ENCODE peak calls at places on chromosomes 16 and 17, in nine cellular contexts. Y is transverse colon, C is tibial nerve, N is H1, O is SK-N-SH, G is ovary, I is GM12878, U is HepG2, F is sigmoid colon. W is an unnamed sample. For H3K36me3, the result is how much of the 10 kb centered on the place peaks cover.

GRCh38 chr17:28710948-28711722 is 553 bp downstream of the PROCA1 start:
- DNase-seq in O (peak), I (peak), F (peak), C (peak), G (peak), U (peak), N (peak), Y (peak), W (peak)

GRCh38 chr17:10352866-10353265 is 19.9 kb downstream of the MYH13 start:
- DNase-seq in U (no peak), O (no peak), Y (no peak), I (no peak), C (no peak), G (no peak), N (no peak), F (no peak), W (no peak)

GRCh38 chr17:17388657-17389496 is 85.7 kb downstream of the NT5M start:
- DNase-seq in C (no peak), G (no peak), O (no peak), F (no peak), U (no peak), Y (no peak), N (no peak), I (no peak), W (no peak)

GRCh38 chr16:58773870-58774269 is 39.8 kb upstream of the GOT2 start:
- DNase-seq in G (no peak), U (peak), F (no peak), I (no peak), C (no peak), O (no peak), N (no peak), Y (no peak), W (no peak)

GRCh38 chr16:12341966-12342365 is 365.4 kb downstream of the SNX29 start:
- DNase-seq in F (no peak), U (no peak), C (no peak), Y (no peak), N (no peak), O (no peak), I (no peak), G (no peak), W (no peak)

GRCh38 chr16:67116388-67117311 is 6.9 kb downstream of the PHAF1 start:
- DNase-seq in I (no peak), O (no peak), N (no peak), G (no peak), F (peak), C (no peak), Y (no peak), U (peak), W (no peak)

GRCh38 chr17:83190601-83191387 is 111.4 kb downstream of the METRNL start:
- DNase-seq in U (no peak), Y (no peak), C (peak), F (peak), N (no peak), I (no peak), G (peak), O (no peak), W (no peak)

GRCh38 chr17:2025622-2026309 is 632 bp upstream of the RTN4RL1 start:
- DNase-seq in I (no peak), Y (peak), G (peak), O (peak), U (peak), F (peak), C (peak), N (no peak), W (peak)

GRCh38 chr16:21033264-21033663 is 117.4 kb downstream of the DNAH3 start:
- DNase-seq in Y (no peak), N (no peak), I (no peak), F (no peak), C (no peak), G (no peak), U (no peak), O (no peak), W (no peak)

DNA sequence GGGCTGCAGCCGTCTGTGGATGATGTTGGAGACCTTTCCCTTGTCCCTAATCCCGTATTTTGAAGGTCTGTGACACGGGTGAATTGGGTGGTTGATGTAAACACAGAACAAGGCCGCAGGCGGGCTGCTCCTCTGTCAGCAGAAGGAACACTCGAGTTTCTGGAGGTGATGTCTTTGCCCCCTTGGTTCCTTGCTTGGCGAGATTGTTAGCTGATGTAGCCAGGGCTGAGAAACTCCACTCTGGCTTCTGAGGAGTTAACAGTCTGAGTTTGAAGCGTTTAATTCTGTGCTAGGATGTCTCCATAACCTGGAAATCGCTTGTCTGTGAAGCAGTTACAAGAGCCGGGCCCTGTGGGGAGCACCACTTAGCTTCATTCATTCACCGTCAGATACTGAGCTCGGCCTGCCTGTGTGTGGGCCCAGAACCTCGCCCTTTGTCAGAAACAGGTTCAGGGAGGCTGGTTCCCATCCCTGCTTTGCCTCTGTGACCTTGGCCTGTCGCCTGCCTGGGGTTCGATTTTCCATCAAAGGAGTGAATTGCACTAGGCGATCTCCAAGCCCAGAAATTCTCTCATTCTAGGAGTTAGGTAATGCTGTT is 1.3 kb downstream of the MAPK8IP3 start:
- DNase-seq in C (no peak), I (no peak), N (no peak), G (no peak), O (peak), U (peak), F (no peak), Y (no peak), W (no peak)
- TF ChIP-seq EP300 in C (no peak), I (no peak), N (no peak), G (no peak), O (no peak), U (no peak), F (no peak), Y (no peak), W (no peak)

GRCh38 chr16:85796599-85796998 is 2.7 kb downstream of the EMC8 start:
- DNase-seq in Y (no peak), I (no peak), N (no peak), C (no peak), O (no peak), U (peak), F (no peak), G (no peak), W (no peak)

GRCh38 chr16:85800321-85800669 is 800 bp downstream of the COX4I1 start:
- DNase-seq in Y (no peak), O (no peak), N (no peak), U (peak), F (no peak), G (no peak), I (no peak), C (no peak), W (no peak)

GRCh38 chr16:85798901-85799496 is 345 bp downstream of the EMC8 start:
- DNase-seq in C (no peak), G (no peak), O (peak), N (no peak), U (no peak), Y (peak), I (no peak), F (no peak), W (no peak)

GRCh38 chr16:85798283-85798776 is 1.0 kb downstream of the EMC8 start:
- DNase-seq in Y (no peak), G (no peak), U (peak), O (no peak), C (no peak), I (no peak), N (no peak), F (no peak), W (no peak)

GRCh38 chr16:85799497-85800320 is at the start of the genes COX4I1 and EMC8:
- DNase-seq in I (peak), O (peak), C (peak), Y (peak), G (peak), F (peak), U (peak), N (peak), W (peak)
- TF ChIP-seq CTCF in I (no peak), O (no peak), C (no peak), Y (no peak), G (no peak), F (no peak), U (peak), N (no peak), W (no peak)

GRCh38 chr17:81885869-81886548 is 5.4 kb downstream of the ALYREF start:
- DNase-seq in G (no peak), U (no peak), I (no peak), F (no peak), N (no peak), Y (no peak), C (no peak), O (peak), W (no peak)
- H3K36me3 ChIP-seq in G (under half), U (half or more), I (under half), F (under half), N (under half), Y (under half), C (under half), O (half or more), W (half or more)

DNA sequence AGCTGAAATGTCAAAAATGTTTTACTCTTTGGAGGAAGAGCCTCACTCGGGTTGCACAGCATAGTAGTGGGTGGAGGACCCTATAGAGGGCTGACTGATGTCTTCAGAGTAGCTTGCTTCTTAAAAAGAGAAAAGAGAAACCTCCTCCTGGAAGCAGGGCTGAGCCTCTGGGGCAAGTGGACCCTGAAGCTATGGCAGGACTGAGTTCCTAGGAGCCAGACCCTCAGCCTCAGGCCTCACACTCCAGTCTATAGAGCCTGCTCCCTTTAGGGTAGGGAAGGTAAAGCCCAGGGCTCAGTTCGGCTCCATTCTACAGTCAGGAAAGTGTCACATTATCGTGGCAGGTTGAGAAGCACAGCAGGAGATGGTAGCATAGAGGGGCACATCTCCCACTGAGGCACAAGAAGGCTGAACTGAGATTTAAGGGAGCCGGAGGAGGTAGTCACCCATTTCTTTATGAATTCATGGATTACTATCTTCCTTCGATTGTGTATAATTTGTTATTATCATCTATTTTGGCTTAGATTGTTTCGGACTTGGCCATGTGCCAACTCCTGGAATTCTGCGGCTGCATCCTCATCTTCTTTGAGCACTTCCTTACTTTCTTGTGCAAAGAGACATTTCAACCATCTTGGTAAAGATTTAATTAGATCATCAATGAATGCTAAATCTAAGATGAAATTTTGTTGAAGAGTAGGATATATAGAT is 7.4 kb upstream of the CUEDC1 start:
- DNase-seq in I (no peak), G (no peak), F (no peak), O (no peak), Y (no peak), N (no peak), U (no peak), C (no peak), W (no peak)
- TF ChIP-seq EP300 in I (no peak), G (no peak), F (no peak), O (no peak), Y (no peak), N (no peak), U (no peak), C (no peak), W (no peak)

DNA sequence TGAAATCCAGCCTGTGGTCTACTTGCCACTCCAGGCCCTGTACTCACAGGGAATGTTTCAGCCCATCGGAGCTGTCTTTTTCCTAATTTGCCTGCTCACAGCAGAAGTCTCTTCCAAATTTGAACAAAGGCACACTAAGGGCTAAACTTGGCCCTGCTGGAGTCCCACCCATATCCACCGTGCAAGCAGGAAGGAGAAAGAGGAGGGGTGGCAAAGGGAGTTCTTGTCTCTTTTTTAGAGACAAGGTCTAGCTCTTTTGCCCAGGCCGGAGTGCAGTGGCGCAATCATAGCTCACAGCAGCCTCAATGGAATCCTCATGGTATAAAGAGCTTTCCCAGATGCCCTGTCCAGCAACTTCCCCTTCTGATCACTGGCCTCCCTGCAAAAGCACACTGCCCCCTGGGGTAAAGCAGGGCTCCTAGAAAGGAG is 2.7 kb upstream of the PRM1 start:
- DNase-seq in G (no peak), O (no peak), Y (no peak), N (no peak), C (no peak), I (no peak), F (no peak), U (peak), W (no peak)
- TF ChIP-seq CTCF in G (no peak), O (no peak), Y (no peak), N (no peak), C (no peak), I (no peak), F (no peak), U (peak), W (no peak)

GRCh38 chr17:80270836-80271235 is 10.2 kb downstream of the RNF213 start:
- DNase-seq in F (no peak), C (no peak), G (no peak), I (no peak), O (peak), Y (no peak), U (peak), N (peak), W (no peak)

GRCh38 chr17:80274317-80274716 is 13.7 kb downstream of the RNF213 start:
- DNase-seq in N (no peak), I (no peak), C (no peak), G (no peak), Y (no peak), U (no peak), F (no peak), O (peak), W (no peak)

GRCh38 chr17:80272366-80272765 is 11.7 kb downstream of the RNF213 start:
- DNase-seq in C (no peak), Y (no peak), N (no peak), U (no peak), G (no peak), F (no peak), O (no peak), I (no peak), W (no peak)

GRCh38 chr17:80277751-80278671 is 17.4 kb downstream of the RNF213 start:
- DNase-seq in N (no peak), O (peak), C (no peak), I (no peak), Y (no peak), G (no peak), F (peak), U (no peak), W (no peak)

GRCh38 chr17:80274871-80275449 is 14.3 kb downstream of the RNF213 start:
- DNase-seq in O (no peak), G (no peak), C (no peak), N (no peak), Y (no peak), U (no peak), F (no peak), I (no peak), W (no peak)
- H3K36me3 ChIP-seq in O (under half), G (under half), C (under half), N (under half), Y (under half), U (under half), F (under half), I (under half), W (half or more)

GRCh38 chr16:234468-235305 is at the start of gene FAM234A:
- DNase-seq in I (peak), N (peak), G (peak), U (peak), O (peak), F (peak), Y (peak), C (peak), W (peak)
- TF ChIP-seq EP300 in I (peak), N (no peak), G (peak), U (peak), O (no peak), F (no peak), Y (peak), C (peak), W (no peak)

GRCh38 chr16:77894054-77894632 is 105.8 kb downstream of the VAT1L start:
- DNase-seq in F (no peak), C (no peak), Y (no peak), U (no peak), I (no peak), O (no peak), G (no peak), N (no peak), W (no peak)
- TF ChIP-seq CTCF in F (no peak), C (no peak), Y (no peak), U (no peak), I (no peak), O (no peak), G (no peak), N (no peak), W (no peak)